ENCODE peak calls at places on chromosome 15, in seven cellular contexts. J is thyroid gland; A is heart right ventricle; V is upper lobe of right lung; H is effector memory CD4-positive, alpha-beta T cell; B is fibroblast of lung; E is CD4-positive, alpha-beta memory T cell. Z is an unnamed sample.

GRCh38 chr15:67827561-67828378 is 2.5 kb downstream of the SKOR1 start:
- DNase-seq in B (no peak), A (no peak), H (no peak), E (no peak), V (peak; percentile 54), J (no peak), Z (no peak)

GRCh38 chr15:29822685-29823459 is 604 bp upstream of the TJP1 start:
- DNase-seq in H (no peak), E (no peak), V (peak; percentile 84), A (peak; percentile 70), J (peak; percentile 69), B (peak; percentile 73), Z (peak; percentile 57)

GRCh38 chr15:39426552-39427532 is 154.0 kb upstream of the THBS1 start:
- DNase-seq in B (peak; percentile 74), E (peak; percentile 66), A (peak; percentile 29), H (peak; percentile 48), V (peak; percentile 73), J (peak; percentile 13), Z (peak; percentile 57)

GRCh38 chr15:66503780-66504562 is 684 bp downstream of the RPL4 start:
- DNase-seq in A (no peak), V (no peak), H (no peak), B (no peak), E (no peak), J (no peak), Z (no peak)

GRCh38 chr15:34366271-34367043 is 539 bp downstream of the LPCAT4 start:
- DNase-seq in A (peak; percentile 77), J (peak; percentile 71), E (peak; percentile 30), B (peak; percentile 48), H (peak; percentile 25), V (peak; percentile 82), Z (peak; percentile 73)

GRCh38 chr15:85607842-85608241 is 186.9 kb downstream of the KLHL25 start:
- DNase-seq in B (peak; percentile 83), H (no peak), A (no peak), E (no peak), J (no peak), V (no peak), Z (no peak)

GRCh38 chr15:74399511-74400312 is 32.3 kb upstream of the CYP11A1 start:
- DNase-seq in A (no peak), V (no peak), E (no peak), H (no peak), B (peak; percentile 31), J (no peak), Z (no peak)

GRCh38 chr15:41870689-41871081 is 23.2 kb downstream of the SPTBN5 start:
- DNase-seq in E (peak; percentile 67), J (peak; percentile 42), H (peak; percentile 22), A (no peak), V (no peak), B (peak; percentile 80), Z (no peak)

GRCh38 chr15:91710072-91710471 is 143.4 kb upstream of the SLCO3A1 start:
- DNase-seq in A (no peak), E (no peak), B (no peak), H (no peak), V (no peak), J (no peak), Z (no peak)

DNA sequence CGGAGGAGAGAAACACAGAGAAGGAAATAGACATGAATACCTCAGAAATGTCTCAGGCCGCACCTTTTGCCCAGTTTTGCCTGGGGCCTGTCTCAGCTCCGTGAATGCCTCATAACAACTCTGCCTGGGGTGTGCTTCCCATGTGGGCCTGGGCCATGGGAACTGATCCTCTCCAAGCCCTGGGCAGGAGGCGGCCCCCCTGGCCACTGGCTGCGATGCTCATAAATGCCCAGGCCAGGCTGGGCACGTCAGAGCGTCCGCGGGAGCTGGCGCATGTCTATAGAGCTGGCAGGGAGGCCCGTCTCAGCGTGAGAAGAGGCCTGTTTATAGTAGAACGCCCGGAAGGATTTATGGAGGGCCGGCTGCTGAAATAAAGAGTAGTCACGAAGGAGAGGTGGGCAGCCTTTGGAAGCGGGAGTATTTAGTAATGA is 86.0 kb upstream of the IGF1R start:
- DNase-seq in B (no peak), V (no peak), J (no peak), H (no peak), A (no peak), E (no peak), Z (no peak)
- H3K4me3 ChIP-seq in B (no peak overlapping the region), V (no peak overlapping the region), J (no peak overlapping the region), H (no peak overlapping the region), A (no peak overlapping the region), E (no peak overlapping the region), Z (no peak overlapping the region)

GRCh38 chr15:52150878-52151277 is 38.3 kb upstream of the BCL2L10 start:
- DNase-seq in A (no peak), B (no peak), H (no peak), E (no peak), J (no peak), V (no peak), Z (no peak)

GRCh38 chr15:52146776-52147175 is 34.2 kb upstream of the BCL2L10 start:
- DNase-seq in H (no peak), J (no peak), V (no peak), B (peak; percentile 59), E (no peak), A (no peak), Z (no peak)

GRCh38 chr15:52151353-52151752 is 38.8 kb upstream of the BCL2L10 start:
- DNase-seq in V (no peak), B (no peak), A (no peak), E (no peak), J (no peak), H (no peak), Z (no peak)

GRCh38 chr15:52148409-52148808 is 35.8 kb upstream of the BCL2L10 start:
- DNase-seq in A (no peak), V (no peak), B (no peak), J (no peak), H (no peak), E (no peak), Z (no peak)

DNA sequence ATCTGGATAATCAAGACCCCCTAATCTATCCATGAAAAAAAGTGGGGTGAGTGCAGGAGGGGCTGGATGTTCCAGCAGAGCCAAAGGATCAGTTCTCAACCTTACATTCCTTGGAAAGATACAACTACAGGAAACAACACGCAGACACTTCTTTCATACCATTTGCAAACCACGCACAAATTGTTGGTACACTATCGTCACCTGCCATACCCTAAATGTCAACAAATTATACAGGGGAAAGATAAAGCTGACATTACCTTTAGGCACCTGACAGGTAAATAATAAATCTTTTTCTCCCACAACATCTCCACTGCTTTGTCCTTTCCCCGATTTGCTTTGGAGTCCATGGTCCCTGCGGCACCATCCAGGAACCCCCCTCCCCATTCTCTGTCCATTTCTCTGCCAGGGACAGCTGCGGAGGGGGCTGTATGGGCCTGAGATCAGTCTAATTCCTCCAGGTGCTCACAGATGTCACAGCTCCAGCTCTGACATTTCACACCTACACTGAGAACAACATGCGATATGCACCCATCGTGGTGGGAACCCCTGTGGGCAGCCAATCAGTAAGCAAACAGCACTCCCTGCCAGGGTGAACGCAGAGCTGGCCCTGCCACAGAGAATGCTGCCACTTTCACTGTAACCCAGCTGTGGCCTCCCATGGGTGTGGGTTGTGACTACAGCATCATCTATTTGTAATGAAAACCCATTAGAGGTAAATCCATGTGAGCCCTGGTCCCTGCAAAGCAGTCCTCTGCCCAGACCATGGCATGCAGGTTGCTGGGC is 37.7 kb upstream of the BCL2L10 start:
- DNase-seq in V (no peak), E (no peak), B (no peak), A (no peak), J (no peak), H (no peak), Z (no peak)
- H3K4me3 ChIP-seq in V (no peak overlapping the region), E (no peak overlapping the region), B (no peak overlapping the region), A (no peak overlapping the region), J (no peak overlapping the region), H (no peak overlapping the region), Z (no peak overlapping the region)

GRCh38 chr15:70320077-70320830 is 222.5 kb upstream of the TLE3 start:
- DNase-seq in J (no peak), A (no peak), B (no peak), E (no peak), H (no peak), V (no peak), Z (no peak)
- H3K4me3 ChIP-seq in J (no peak overlapping the region), A (no peak overlapping the region), B (no peak overlapping the region), E (no peak overlapping the region), H (no peak overlapping the region), V (no peak overlapping the region), Z (no peak overlapping the region)

DNA sequence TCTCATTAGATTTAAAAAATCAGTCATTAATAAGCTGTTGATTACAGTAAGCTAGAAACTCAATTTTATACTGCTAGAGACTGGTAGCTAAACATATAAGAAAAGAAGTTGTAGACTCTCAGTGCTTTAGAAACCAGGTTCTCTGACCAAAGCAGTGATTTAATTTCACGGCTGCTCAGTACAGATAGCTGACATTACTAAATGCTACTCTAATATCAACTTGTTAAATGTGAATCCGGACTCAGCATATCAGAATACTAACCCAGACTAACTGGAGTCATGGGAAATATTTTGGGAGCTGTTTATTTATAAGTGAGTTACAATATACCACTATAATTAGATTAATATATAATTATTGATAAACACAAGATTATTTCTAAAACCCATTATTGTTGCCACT is 80.4 kb downstream of the NEDD4 start:
- DNase-seq in J (no peak), A (no peak), E (no peak), B (no peak), V (no peak), H (no peak), Z (no peak)
- H3K4me3 ChIP-seq in J (no peak overlapping the region), A (no peak overlapping the region), E (no peak overlapping the region), B (no peak overlapping the region), V (no peak overlapping the region), H (no peak overlapping the region), Z (no peak overlapping the region)

GRCh38 chr15:53116169-53116568 is 326.0 kb upstream of the ONECUT1 start:
- DNase-seq in V (no peak), B (no peak), A (no peak), E (no peak), J (no peak), H (no peak), Z (no peak)
- H3K4me3 ChIP-seq in V (no peak overlapping the region), B (no peak overlapping the region), A (no peak overlapping the region), E (no peak overlapping the region), J (no peak overlapping the region), H (no peak overlapping the region), Z (no peak overlapping the region)

DNA sequence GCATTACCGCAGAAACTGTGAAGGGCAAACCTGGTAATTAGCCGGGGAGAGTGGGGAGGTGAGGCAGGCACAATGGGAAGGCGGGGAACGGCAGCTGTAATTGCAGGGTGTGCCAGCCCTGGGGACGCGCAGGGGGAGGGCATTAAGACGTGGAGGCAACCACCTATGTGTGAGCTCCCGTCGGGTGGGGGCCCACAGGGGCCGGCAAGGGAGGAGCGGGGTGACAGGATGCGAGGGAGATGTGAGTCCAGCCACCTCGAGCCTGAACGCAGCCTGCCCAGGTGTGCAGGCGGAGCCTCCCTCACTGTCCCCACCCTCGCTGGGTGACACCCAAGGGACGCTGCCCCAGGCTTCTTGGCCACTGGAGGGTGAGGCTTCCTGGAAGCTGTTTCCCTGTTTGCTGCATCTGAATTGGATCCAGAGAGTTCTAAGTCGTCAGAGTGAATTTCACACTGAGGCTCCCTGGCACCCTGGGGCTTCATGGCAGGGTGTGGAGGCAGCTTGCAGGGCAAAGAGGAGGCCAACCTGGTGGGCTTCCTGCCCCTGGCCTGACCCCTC is 130.6 kb upstream of the MEF2A start:
- DNase-seq in J (no peak), B (no peak), H (no peak), E (no peak), V (peak; percentile 71), A (no peak), Z (no peak)
- H3K4me3 ChIP-seq in J (no peak overlapping the region), B (no peak overlapping the region), H (no peak overlapping the region), E (no peak overlapping the region), V (no peak overlapping the region), A (no peak overlapping the region), Z (no peak overlapping the region)